ENCODE peak calls at places on chromosomes 16 and 17, in seven cellular contexts. H is HT1080; Q is sigmoid colon; F is NCI-H1694 treated with DMSO at 0.1 percent for 48 hours; B is epithelial cell of prostate; K is CD4-positive, alpha-beta memory T cell; V is COLO829. E is an unnamed sample.

GRCh38 chr17:63845509-63845908 is 3.0 kb upstream of the SMARCD2 start:
- DNase-seq in K (no peak), V (no peak), H (no peak), F (no peak), B (no peak), Q (no peak), E (no peak)

GRCh38 chr17:38443356-38444026 is 15.2 kb downstream of the ARHGAP23 start:
- DNase-seq in V (no peak), H (no peak), F (no peak), Q (no peak), B (no peak), K (no peak), E (no peak)

GRCh38 chr17:79541451-79541850 is 69.4 kb downstream of the RBFOX3 start:
- DNase-seq in K (no peak), H (no peak), B (no peak), Q (peak; percentile 47), V (no peak), F (no peak), E (no peak)

GRCh38 chr16:89693931-89694783 is 7.3 kb downstream of the SPATA2L start:
- DNase-seq in Q (peak; percentile 61), B (no peak), V (no peak), F (no peak), H (no peak), K (no peak), E (no peak)

GRCh38 chr17:71329310-71330098 is 791.3 kb upstream of the SOX9 start:
- DNase-seq in V (no peak), F (no peak), H (no peak), Q (no peak), K (no peak), B (no peak), E (no peak)

GRCh38 chr17:73950515-73950914 is 253.0 kb upstream of the RPL38 start:
- DNase-seq in K (no peak), F (no peak), Q (no peak), H (no peak), B (no peak), V (no peak), E (no peak)

GRCh38 chr16:1763521-1764511 is 7.5 kb downstream of the NME3 start:
- DNase-seq in B (no peak), V (no peak), H (no peak), F (peak; percentile 13), Q (no peak), K (no peak), E (no peak)

GRCh38 chr17:38868095-38868967 is 1.5 kb upstream of the LASP1 start:
- DNase-seq in F (peak; percentile 80), B (no peak), Q (peak; percentile 83), K (no peak), V (no peak), H (peak; percentile 59), E (no peak)